ENCODE peak calls at places on chromosome 1, in seven cellular contexts. B, C, X, E, G, V and Y are unnamed samples.

GRCh38 chr1:60984066-60984799 is 98.1 kb upstream of the NFIA start:
- DNase-seq in C (no peak), G (no peak), E (no peak), B (no peak), V (no peak), X (no peak), Y (no peak)

GRCh38 chr1:2412773-2413494 is 570 bp upstream of the PEX10 start:
- DNase-seq in X (peak; percentile 83), C (peak; percentile 68), E (peak; percentile 40), G (no peak), V (no peak), B (peak; percentile 61), Y (no peak)

GRCh38 chr1:50348449-50349241 is 74.6 kb downstream of the DMRTA2 start:
- DNase-seq in C (peak; percentile 69), X (peak; percentile 85), V (peak; percentile 49), G (peak; percentile 93), B (peak; percentile 66), E (peak; percentile 69), Y (peak; percentile 61)

GRCh38 chr1:220521755-220522154 is 6.2 kb upstream of the MARK1 start:
- DNase-seq in C (no peak), G (no peak), V (no peak), E (no peak), B (no peak), X (no peak), Y (peak; percentile 86)

GRCh38 chr1:233905416-233906051 is 1.1 kb downstream of the SLC35F3 start:
- DNase-seq in C (no peak), E (no peak), B (no peak), G (peak; percentile 46), V (no peak), X (peak; percentile 48), Y (no peak)

GRCh38 chr1:167922023-167922422 is 8.1 kb upstream of the ADCY10 start:
- DNase-seq in C (no peak), E (no peak), V (no peak), G (no peak), B (peak; percentile 59), X (no peak), Y (no peak)

GRCh38 chr1:152148991-152149390 is 10.0 kb downstream of the RPTN start:
- DNase-seq in G (no peak), B (no peak), V (no peak), E (no peak), X (no peak), C (no peak), Y (no peak)

GRCh38 chr1:82160036-82160435 is 359.3 kb downstream of the ADGRL2 start:
- DNase-seq in G (no peak), B (peak; percentile 71), E (no peak), X (no peak), V (peak; percentile 42), C (no peak), Y (no peak)

GRCh38 chr1:101394041-101394440 is 157.2 kb downstream of the S1PR1 start:
- DNase-seq in V (no peak), E (no peak), G (no peak), X (no peak), B (no peak), C (no peak), Y (no peak)

GRCh38 chr1:16012590-16013219 is 5.1 kb downstream of the HSPB7 start:
- DNase-seq in V (no peak), C (peak; percentile 72), X (peak; percentile 72), E (no peak), G (peak; percentile 96), B (peak; percentile 94), Y (peak; percentile 58)

GRCh38 chr1:221732052-221732451 is 9.8 kb downstream of the DUSP10 start:
- DNase-seq in V (no peak), C (no peak), X (no peak), B (no peak), E (no peak), G (no peak), Y (no peak)

GRCh38 chr1:50605186-50605875 is 182.1 kb upstream of the DMRTA2 start:
- DNase-seq in V (no peak), C (peak; percentile 56), X (peak; percentile 61), E (no peak), G (peak; percentile 69), B (peak; percentile 43), Y (no peak)

GRCh38 chr1:205001101-205001620 is 41.9 kb upstream of the CNTN2 start:
- DNase-seq in B (no peak), X (no peak), E (no peak), V (no peak), G (no peak), C (no peak), Y (no peak)

GRCh38 chr1:219466766-219467165 is 146.1 kb downstream of the ZC3H11B start:
- DNase-seq in V (no peak), C (no peak), B (no peak), G (no peak), X (no peak), E (no peak), Y (no peak)

GRCh38 chr1:222557574-222557973 is 9.7 kb upstream of the HHIPL2 start:
- DNase-seq in E (no peak), G (no peak), V (no peak), B (no peak), X (no peak), C (no peak), Y (no peak)

GRCh38 chr1:100400332-100400933 is 48.1 kb downstream of the CDC14A start:
- DNase-seq in V (no peak), X (peak; percentile 21), B (peak; percentile 22), E (peak; percentile 85), G (peak; percentile 74), C (peak; percentile 37), Y (no peak)

GRCh38 chr1:100750002-100750885 is 30.7 kb downstream of the VCAM1 start:
- DNase-seq in B (no peak), C (no peak), X (no peak), V (no peak), G (peak; percentile 41), E (no peak), Y (no peak)

GRCh38 chr1:111990878-111991760 is 1.7 kb upstream of the KCND3 start:
- DNase-seq in V (no peak), B (peak; percentile 15), E (no peak), X (peak; percentile 87), C (peak; percentile 11), G (peak; percentile 82), Y (no peak)

GRCh38 chr1:68384872-68385390 is 64.8 kb downstream of the RPE65 start:
- DNase-seq in V (peak; percentile 71), G (no peak), E (no peak), X (no peak), C (no peak), B (peak; percentile 81), Y (peak; percentile 11)
- H3K4me2 ChIP-seq in V (peak overlapping the region; percentile 42), G (no peak overlapping the region), E (no peak overlapping the region), X (no peak overlapping the region), C (no peak overlapping the region), B (no peak overlapping the region), Y (peak overlapping the region; percentile 36)

GRCh38 chr1:85490270-85490669 is 25.3 kb upstream of the DDAH1 start:
- DNase-seq in G (no peak), B (peak; percentile 40), V (no peak), E (no peak), C (peak; percentile 20), X (no peak), Y (no peak)

GRCh38 chr1:85494957-85495266 is 30.0 kb upstream of the DDAH1 start:
- DNase-seq in X (peak; percentile 25), G (peak; percentile 45), E (no peak), C (peak; percentile 11), V (no peak), B (peak; percentile 50), Y (no peak)

GRCh38 chr1:85496881-85497582 is 32.1 kb upstream of the DDAH1 start:
- DNase-seq in X (no peak), V (no peak), G (no peak), B (peak; percentile 24), C (no peak), E (no peak), Y (no peak)

GRCh38 chr1:85495556-85495955 is 30.6 kb upstream of the DDAH1 start:
- DNase-seq in C (no peak), G (no peak), X (no peak), E (no peak), B (peak; percentile 55), V (peak; percentile 73), Y (peak; percentile 98)

GRCh38 chr1:85494074-85494956 is 29.4 kb upstream of the DDAH1 start:
- DNase-seq in G (no peak), V (no peak), E (no peak), B (no peak), X (no peak), C (no peak), Y (no peak)
- H2AFZ ChIP-seq in G (no peak overlapping the region), V (peak overlapping the region; percentile 14), E (no peak overlapping the region), B (no peak overlapping the region), X (no peak overlapping the region), C (no peak overlapping the region), Y (no peak overlapping the region)

GRCh38 chr1:39213511-39214002 is 9.1 kb downstream of the MACF1 start:
- DNase-seq in X (peak; percentile 24), G (no peak), E (no peak), B (peak; percentile 81), C (no peak), V (no peak), Y (peak; percentile 73)
- H3K4me2 ChIP-seq in X (peak overlapping the region; percentile 67), G (peak overlapping the region; percentile 38), E (no peak overlapping the region), B (no peak overlapping the region), C (peak overlapping the region; percentile 96), V (peak overlapping the region; percentile 47), Y (peak overlapping the region; percentile 62)

GRCh38 chr1:59316497-59317128 is 19.7 kb downstream of the FGGY start:
- DNase-seq in X (no peak), G (no peak), B (peak; percentile 12), C (no peak), E (peak; percentile 67), V (no peak), Y (no peak)

GRCh38 chr1:59317343-59317742 is 20.4 kb downstream of the FGGY start:
- DNase-seq in E (no peak), G (no peak), C (peak; percentile 49), B (no peak), V (no peak), X (no peak), Y (no peak)

GRCh38 chr1:59317780-59318179 is 20.9 kb downstream of the FGGY start:
- DNase-seq in X (no peak), E (no peak), C (no peak), G (no peak), B (no peak), V (no peak), Y (no peak)

GRCh38 chr1:59315529-59316433 is 18.9 kb downstream of the FGGY start:
- DNase-seq in E (no peak), V (no peak), X (no peak), B (peak; percentile 11), G (no peak), C (peak; percentile 68), Y (no peak)

GRCh38 chr1:59318271-59318865 is 21.5 kb downstream of the FGGY start:
- DNase-seq in G (no peak), C (no peak), B (no peak), X (no peak), V (no peak), E (no peak), Y (no peak)
- H2AFZ ChIP-seq in G (no peak overlapping the region), C (no peak overlapping the region), B (no peak overlapping the region), X (no peak overlapping the region), V (no peak overlapping the region), E (no peak overlapping the region), Y (no peak overlapping the region)

GRCh38 chr1:216723274-216723780 is at the start of gene ESRRG:
- DNase-seq in C (peak; percentile 1), X (peak; percentile 79), G (peak; percentile 91), V (no peak), E (no peak), B (peak; percentile 46), Y (no peak)
- H3K4me2 ChIP-seq in C (peak within 1 kb of the TSS; percentile 24), X (peak within 1 kb of the TSS; percentile 95), G (peak within 1 kb of the TSS; percentile 86), V (peak within 1 kb of the TSS; percentile 65), E (no peak within 1 kb of the TSS), B (peak within 1 kb of the TSS; percentile 93), Y (peak within 1 kb of the TSS; percentile 52)